ENCODE peak calls at places on chromosomes 7 and 10, in six cellular contexts. X is AG04450; Y is CD8-positive, alpha-beta memory T cell; I is psoas muscle; T is OCI-LY7; Z is thoracic aorta. N is an unnamed sample.

GRCh38 chr7:140559410-140559809 is 80.1 kb upstream of the MKRN1 start:
- DNase-seq in X (no peak), Y (no peak), I (no peak), T (no peak), Z (no peak), N (no peak)

GRCh38 chr10:24668247-24668646 is 55.4 kb downstream of the ARHGAP21 start:
- DNase-seq in X (no peak), Y (no peak), I (no peak), T (no peak), Z (no peak), N (no peak)

GRCh38 chr10:71984798-71985388 is 20.7 kb downstream of the CHST3 start:
- DNase-seq in X (no peak), Y (no peak), I (no peak), T (no peak), Z (no peak), N (no peak)

GRCh38 chr10:79381804-79382221 is 34.5 kb downstream of the PPIF start:
- DNase-seq in X (peak; percentile 60), Y (no peak), I (peak; percentile 66), T (no peak), Z (peak; percentile 71), N (no peak)

GRCh38 chr7:8430643-8431042 is 2.8 kb upstream of the NXPH1 start:
- DNase-seq in X (no peak), Y (no peak), I (no peak), T (no peak), Z (no peak), N (no peak)

GRCh38 chr7:98826400-98826799 is 43.4 kb downstream of the TMEM130 start:
- DNase-seq in X (no peak), Y (no peak), I (no peak), T (no peak), Z (no peak), N (no peak)

GRCh38 chr7:16818732-16819131 is 13.9 kb upstream of the AGR2 start:
- DNase-seq in X (no peak), Y (no peak), I (no peak), T (no peak), Z (no peak), N (no peak)

GRCh38 chr10:114815751-114816150 is 5.8 kb upstream of the FHIP2A start:
- DNase-seq in X (no peak), Y (no peak), I (no peak), T (no peak), Z (no peak), N (no peak)

GRCh38 chr10:120386896-120387295 is 70.1 kb upstream of the PLPP4 start:
- DNase-seq in X (no peak), Y (no peak), I (no peak), T (no peak), Z (no peak), N (no peak)

GRCh38 chr7:148697256-148697841 is 1.4 kb upstream of the CUL1 start:
- DNase-seq in X (no peak), Y (peak; percentile 33), I (peak; percentile 27), T (peak; percentile 44), Z (no peak), N (no peak)

GRCh38 chr7:121954803-121955202 is 81.8 kb downstream of the PTPRZ1 start:
- DNase-seq in X (peak; percentile 41), Y (no peak), I (no peak), T (no peak), Z (no peak), N (no peak)

GRCh38 chr10:71075066-71075758 is 137.2 kb upstream of the UNC5B start:
- DNase-seq in X (no peak), Y (no peak), I (no peak), T (no peak), Z (no peak), N (no peak)

GRCh38 chr10:131973160-131973951 is 8.4 kb downstream of the BNIP3 start:
- DNase-seq in X (no peak), Y (no peak), I (no peak), T (no peak), Z (no peak), N (no peak)

GRCh38 chr7:5324961-5325360 is 42.2 kb downstream of the SLC29A4 start:
- DNase-seq in X (no peak), Y (no peak), I (no peak), T (no peak), Z (no peak), N (no peak)

GRCh38 chr7:74033372-74034311 is 5.7 kb downstream of the ELN start:
- DNase-seq in X (no peak), Y (no peak), I (peak; percentile 78), T (no peak), Z (no peak), N (no peak)

GRCh38 chr7:43771567-43771966 is 13.1 kb downstream of the BLVRA start:
- DNase-seq in X (no peak), Y (no peak), I (no peak), T (no peak), Z (no peak), N (no peak)

DNA sequence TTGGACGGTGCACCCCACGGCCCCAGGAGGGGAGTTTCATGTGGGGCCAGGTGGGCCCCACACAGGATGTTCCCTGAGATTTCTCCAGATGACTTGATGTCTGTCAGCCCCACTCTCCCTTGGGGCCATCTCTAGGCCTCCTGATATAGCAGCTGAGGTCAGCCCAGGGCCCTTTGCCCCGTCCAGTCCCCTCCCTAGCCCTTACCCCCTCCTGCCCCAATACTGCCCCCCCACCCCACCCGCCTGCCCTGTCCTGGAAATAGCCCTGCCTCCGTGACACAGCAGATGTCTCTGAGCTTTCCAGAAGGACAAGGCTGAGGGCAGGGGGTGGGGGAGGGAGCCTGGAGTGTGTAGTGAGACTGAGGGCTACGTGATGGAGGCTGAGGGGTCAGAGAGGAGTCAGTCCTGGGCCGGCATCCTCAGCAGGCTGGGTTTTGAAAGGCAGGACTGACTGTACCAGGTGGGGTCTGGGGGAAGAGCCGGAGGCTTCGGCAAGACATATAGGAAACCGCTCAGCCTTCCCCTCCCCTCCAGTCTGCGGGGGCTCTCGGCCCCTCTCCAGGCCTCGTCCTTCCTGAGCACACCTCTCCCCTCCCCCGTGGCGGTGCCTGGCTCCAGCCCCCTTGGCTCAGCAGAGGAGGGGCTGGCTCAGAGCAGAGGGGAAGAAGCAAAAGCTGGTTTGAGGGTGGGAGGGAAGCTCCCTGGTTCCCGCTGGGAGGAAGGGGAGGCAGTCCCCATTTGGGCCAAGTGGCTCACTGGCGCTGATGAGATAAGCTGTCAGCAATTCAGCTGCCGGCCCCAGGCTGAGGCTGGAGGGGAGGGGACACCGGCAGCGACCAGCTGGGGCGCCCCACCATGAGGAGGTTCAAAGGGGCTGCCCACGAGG is 2.0 kb downstream of the FLNC start:
- DNase-seq in X (no peak), Y (no peak), I (peak; percentile 62), T (peak; percentile 7), Z (no peak), N (no peak)
- H3K27ac ChIP-seq in X (peak overlapping the region; percentile 90), Y (peak overlapping the region; percentile 74), I (peak overlapping the region; percentile 100), T (no peak overlapping the region), Z (peak overlapping the region; percentile 91), N (peak overlapping the region; percentile 92)

DNA sequence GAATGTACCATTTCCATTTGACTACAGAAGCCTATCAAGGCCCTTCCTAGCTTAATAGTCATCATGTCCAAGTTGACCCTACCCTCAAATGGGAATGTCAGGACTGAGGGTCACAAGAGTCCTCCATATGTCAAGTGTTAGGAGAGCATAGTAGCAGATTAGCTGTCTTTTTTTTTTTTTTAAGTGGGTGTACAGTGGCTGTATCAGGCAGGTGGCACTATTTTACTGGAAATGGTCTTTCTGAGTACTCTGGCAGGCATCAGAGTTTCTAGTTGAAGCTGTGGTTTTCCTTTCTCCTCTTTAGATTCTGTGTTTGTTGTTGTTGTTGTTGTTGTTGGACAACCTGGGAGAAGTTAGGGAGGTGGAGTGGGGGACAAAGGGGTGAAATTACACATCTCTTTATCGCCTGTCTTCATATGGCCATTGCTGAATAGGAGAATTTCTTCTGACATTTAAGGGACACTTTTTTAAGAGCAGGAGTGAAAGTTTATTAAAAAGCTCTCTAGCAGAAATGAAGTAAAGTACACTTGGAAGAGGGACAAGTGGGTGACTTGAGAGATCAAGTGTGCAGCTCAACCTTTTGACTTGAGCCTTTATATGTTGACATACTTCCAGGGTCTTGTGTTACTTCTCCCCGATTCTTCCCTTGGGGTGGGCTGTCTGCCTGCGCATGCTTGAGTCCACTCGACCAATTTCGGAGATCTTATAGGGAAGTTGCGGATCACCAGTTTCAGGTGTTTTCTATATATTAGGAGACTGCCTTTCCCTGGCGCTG is 104.1 kb upstream of the FOXP2 start:
- DNase-seq in X (no peak), Y (no peak), I (no peak), T (no peak), Z (no peak), N (no peak)
- H3K27ac ChIP-seq in X (no peak overlapping the region), Y (no peak overlapping the region), I (no peak overlapping the region), T (no peak overlapping the region), Z (no peak overlapping the region), N (no peak overlapping the region)

GRCh38 chr7:28347964-28348363 is 64.4 kb upstream of the CREB5 start:
- DNase-seq in X (peak; percentile 16), Y (no peak), I (no peak), T (no peak), Z (no peak), N (no peak)

GRCh38 chr7:28346972-28347371 is 65.3 kb upstream of the CREB5 start:
- DNase-seq in X (no peak), Y (no peak), I (no peak), T (no peak), Z (no peak), N (no peak)

GRCh38 chr7:28348631-28349030 is 63.7 kb upstream of the CREB5 start:
- DNase-seq in X (no peak), Y (no peak), I (no peak), T (no peak), Z (no peak), N (no peak)

GRCh38 chr7:28347462-28347861 is 64.9 kb upstream of the CREB5 start:
- DNase-seq in X (peak; percentile 55), Y (no peak), I (no peak), T (no peak), Z (no peak), N (no peak)

GRCh38 chr7:28346256-28346655 is 66.1 kb upstream of the CREB5 start:
- DNase-seq in X (no peak), Y (no peak), I (no peak), T (no peak), Z (no peak), N (no peak)
- H3K27ac ChIP-seq in X (no peak overlapping the region), Y (no peak overlapping the region), I (peak overlapping the region; percentile 0), T (no peak overlapping the region), Z (no peak overlapping the region), N (no peak overlapping the region)

GRCh38 chr7:56053379-56053778 is 1.8 kb downstream of the CCT6A start:
- DNase-seq in X (no peak), Y (no peak), I (no peak), T (no peak), Z (no peak), N (no peak)
- H3K27ac ChIP-seq in X (no peak overlapping the region), Y (no peak overlapping the region), I (no peak overlapping the region), T (no peak overlapping the region), Z (peak overlapping the region; percentile 38), N (no peak overlapping the region)

GRCh38 chr10:75350791-75351190 is 50.8 kb downstream of the ZNF503 start:
- DNase-seq in X (peak; percentile 34), Y (no peak), I (no peak), T (no peak), Z (no peak), N (no peak)
- H3K27ac ChIP-seq in X (no peak overlapping the region), Y (no peak overlapping the region), I (no peak overlapping the region), T (no peak overlapping the region), Z (no peak overlapping the region), N (no peak overlapping the region)

DNA sequence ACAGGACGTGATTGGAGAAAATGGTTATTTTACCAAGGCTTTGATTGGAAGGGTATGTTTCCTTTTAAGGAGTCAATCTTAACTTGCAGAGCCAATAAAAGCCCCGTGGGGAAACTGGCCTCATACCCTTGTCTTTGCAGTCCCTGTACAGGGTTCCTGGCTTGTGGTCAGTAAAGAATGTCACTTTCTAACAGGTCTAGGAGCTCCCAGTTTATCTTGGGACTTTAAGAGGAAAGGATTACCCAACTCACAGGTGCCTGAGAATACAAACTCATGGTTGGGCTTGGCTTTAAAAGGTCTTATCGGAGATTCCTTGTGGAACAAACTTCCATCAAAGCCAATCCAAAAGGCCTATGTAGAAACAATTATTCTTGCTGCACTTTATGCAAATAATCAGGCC is 221.8 kb downstream of the PHF14 start:
- DNase-seq in X (no peak), Y (no peak), I (no peak), T (no peak), Z (no peak), N (no peak)
- H3K27ac ChIP-seq in X (peak overlapping the region; percentile 31), Y (no peak overlapping the region), I (no peak overlapping the region), T (no peak overlapping the region), Z (no peak overlapping the region), N (no peak overlapping the region)

N was measured in esophagus squamous epithelium.